ENCODE peak calls at places on chromosomes 4 and X, in five cellular contexts. B is fibroblast of gingiva; E is upper lobe of left lung; Y is NCI-H1930; X is naive thymus-derived CD8-positive, alpha-beta T cell. U is an unnamed sample.

GRCh38 chr4:109629775-109630174 is 69.7 kb downstream of the MCUB start:
- DNase-seq in E (no peak), X (no peak), Y (no peak), B (no peak), U (no peak)

GRCh38 chr4:80294206-80294605 is 27.7 kb downstream of the FGF5 start:
- DNase-seq in E (no peak), X (no peak), B (peak; percentile 51), Y (no peak), U (no peak)

GRCh38 chr4:101527186-101527585 is 179.9 kb upstream of the PPP3CA start:
- DNase-seq in Y (no peak), E (no peak), X (peak; percentile 79), B (no peak), U (peak; percentile 84)

GRCh38 chr4:108168672-108169562 is at the start of gene LEF1:
- DNase-seq in B (peak; percentile 12), X (peak; percentile 80), E (peak; percentile 87), Y (peak; percentile 49), U (no peak)

GRCh38 chr4:34644716-34645115 is 1599.6 kb downstream of the ARAP2 start:
- DNase-seq in B (no peak), Y (no peak), X (no peak), E (no peak), U (no peak)

GRCh38 chr4:19532120-19532848 is 719.4 kb upstream of the SLIT2 start:
- DNase-seq in B (peak; percentile 42), Y (no peak), X (no peak), E (no peak), U (no peak)

GRCh38 chrX:49838374-49838773 is 9.3 kb downstream of the PAGE4 start:
- DNase-seq in X (no peak), Y (no peak), B (peak; percentile 1), E (no peak), U (no peak)

GRCh38 chrX:148991502-148991901 is 491.1 kb downstream of the AFF2 start:
- DNase-seq in Y (no peak), E (no peak), X (no peak), B (no peak), U (no peak)

GRCh38 chrX:153398275-153398960 is 2.7 kb downstream of the PNMA6E start:
- DNase-seq in X (no peak), E (no peak), B (no peak), Y (no peak), U (no peak)

GRCh38 chr4:171985129-171985528 is 171.9 kb downstream of the GALNTL6 start:
- DNase-seq in E (no peak), X (no peak), B (no peak), Y (no peak), U (no peak)

GRCh38 chrX:154719132-154719675 is 31.7 kb downstream of the GAB3 start:
- DNase-seq in Y (no peak), X (no peak), B (peak; percentile 30), E (no peak), U (no peak)

GRCh38 chr4:112270643-112271484 is 14.8 kb downstream of the TIFA start:
- DNase-seq in X (no peak), B (peak; percentile 17), E (no peak), Y (no peak), U (no peak)

GRCh38 chr4:43132010-43132582 is 239.6 kb downstream of the GRXCR1 start:
- DNase-seq in E (peak; percentile 9), X (no peak), B (peak; percentile 16), Y (no peak), U (no peak)

GRCh38 chrX:15434205-15434604 is 50.0 kb upstream of the VEGFD start:
- DNase-seq in Y (no peak), B (no peak), E (no peak), X (no peak), U (no peak)

GRCh38 chr4:15836362-15836761 is 58.2 kb downstream of the CD38 start:
- DNase-seq in E (no peak), B (no peak), Y (no peak), X (no peak), U (no peak)

GRCh38 chrX:119512145-119512800 is 44.0 kb downstream of the SLC25A5 start:
- DNase-seq in Y (peak; percentile 42), X (no peak), E (no peak), B (peak; percentile 58), U (no peak)

GRCh38 chrX:135982860-135983259 is 2.4 kb upstream of the SLC9A6 start:
- DNase-seq in X (no peak), E (no peak), B (no peak), Y (no peak), U (no peak)

GRCh38 chrX:81378550-81378949 is 176.6 kb downstream of the SH3BGRL start:
- DNase-seq in X (no peak), Y (no peak), E (no peak), B (peak; percentile 63), U (no peak)

GRCh38 chr4:76951333-76952033 is 1.9 kb downstream of the SEPTIN11 start:
- DNase-seq in Y (no peak), E (no peak), X (no peak), B (no peak), U (no peak)

GRCh38 chr4:64539234-64539849 is 130.1 kb upstream of the TECRL start:
- DNase-seq in E (no peak), X (peak; percentile 7), B (peak; percentile 11), Y (peak; percentile 35), U (no peak)

GRCh38 chrX:97389761-97390192 is 506.1 kb downstream of the RPA4 start:
- DNase-seq in X (no peak), E (no peak), B (peak; percentile 69), Y (no peak), U (no peak)

GRCh38 chrX:36913551-36913950 is 94.6 kb upstream of the FAM47C start:
- DNase-seq in Y (no peak), X (no peak), E (no peak), B (no peak), U (no peak)

U was measured in CD8-positive, alpha-beta memory T cell.